ENCODE peak calls at places on chromosomes 4 and X, in eight cellular contexts. H is RWPE1, C is A549, T is gastrocnemius medialis, M is hepatocyte, X is ovary, G is WTC11, K is GM06990. D is an unnamed sample.

GRCh38 chrX:68429216-68429615 is 4.1 kb downstream of the OPHN1 start:
- DNase-seq in H (no peak), C (no peak), T (no peak), M (no peak), X (no peak), G (no peak), K (no peak), D (no peak)

GRCh38 chrX:47093248-47093647 is 15.0 kb downstream of the RGN start:
- DNase-seq in H (peak; percentile 23), C (peak; percentile 35), T (no peak), M (peak; percentile 50), X (no peak), G (no peak), K (no peak), D (no peak)

GRCh38 chr4:96305030-96305429 is 465.1 kb downstream of the PDHA2 start:
- DNase-seq in H (no peak), C (no peak), T (no peak), M (peak; percentile 11), X (no peak), G (no peak), K (no peak), D (no peak)

GRCh38 chr4:132642196-132642817 is 506.8 kb upstream of the PCDH10 start:
- DNase-seq in H (peak; percentile 38), C (peak; percentile 12), T (no peak), M (peak; percentile 67), X (no peak), G (peak; percentile 36), K (no peak), D (peak; percentile 26)

GRCh38 chrX:67613366-67613765 is 69.5 kb downstream of the AR start:
- DNase-seq in H (no peak), C (no peak), T (no peak), M (no peak), X (no peak), G (no peak), K (no peak), D (no peak)

GRCh38 chrX:118360429-118361125 is 14.7 kb downstream of the WDR44 start:
- DNase-seq in H (peak; percentile 1), C (no peak), T (no peak), M (no peak), X (no peak), G (no peak), K (no peak), D (no peak)

GRCh38 chr4:20641971-20642370 is 58.3 kb upstream of the PACRGL start:
- DNase-seq in H (no peak), C (no peak), T (no peak), M (no peak), X (no peak), G (no peak), K (no peak), D (no peak)

GRCh38 chr4:123866796-123867195 is 470.2 kb downstream of the SPRY1 start:
- DNase-seq in H (no peak), C (no peak), T (no peak), M (no peak), X (no peak), G (no peak), K (no peak), D (no peak)

GRCh38 chrX:133880032-133880443 is 105.4 kb downstream of the GPC3 start:
- DNase-seq in H (no peak), C (no peak), T (no peak), M (no peak), X (no peak), G (no peak), K (peak; percentile 11), D (no peak)

GRCh38 chr4:60805500-60806313 is 394.4 kb upstream of the ADGRL3 start:
- DNase-seq in H (peak; percentile 7), C (no peak), T (no peak), M (peak; percentile 48), X (no peak), G (no peak), K (no peak), D (peak; percentile 4)

GRCh38 chrX:45851434-45851991 is 650.8 kb upstream of the DIPK2B start:
- DNase-seq in H (peak; percentile 41), C (peak; percentile 50), T (no peak), M (peak; percentile 61), X (peak; percentile 46), G (peak; percentile 66), K (no peak), D (peak; percentile 9)

GRCh38 chrX:45850775-45851433 is 650.2 kb upstream of the DIPK2B start:
- DNase-seq in H (no peak), C (peak; percentile 15), T (no peak), M (peak; percentile 50), X (peak; percentile 28), G (peak; percentile 28), K (no peak), D (peak; percentile 11)

GRCh38 chrX:45850197-45850774 is 649.6 kb upstream of the DIPK2B start:
- DNase-seq in H (no peak), C (no peak), T (no peak), M (peak; percentile 17), X (peak; percentile 16), G (peak; percentile 14), K (no peak), D (peak; percentile 8)

GRCh38 chrX:45847966-45848365 is 647.3 kb upstream of the DIPK2B start:
- DNase-seq in H (no peak), C (no peak), T (no peak), M (no peak), X (no peak), G (no peak), K (no peak), D (no peak)

DNA sequence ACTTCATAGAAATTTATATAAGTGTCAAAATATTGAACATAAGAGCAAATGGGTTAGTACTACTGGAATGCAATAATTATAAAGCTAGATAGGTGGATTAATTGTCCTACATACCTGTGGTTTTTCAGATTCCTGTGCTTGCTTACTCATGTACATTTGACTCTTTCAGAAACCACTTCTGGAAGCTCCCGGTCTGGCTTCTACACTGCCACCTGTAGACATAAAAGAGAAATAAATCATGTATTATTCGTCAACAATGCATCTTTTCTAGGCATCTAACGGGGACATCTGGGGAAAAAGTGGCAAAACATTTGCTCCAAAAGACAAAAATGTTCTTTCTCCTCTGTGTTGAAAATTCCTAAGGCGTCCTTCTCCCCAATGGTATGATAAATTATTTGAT is 648.6 kb upstream of the DIPK2B start:
- DNase-seq in H (peak; percentile 51), C (peak; percentile 43), T (no peak), M (peak; percentile 50), X (no peak), G (no peak), K (no peak), D (peak; percentile 25)
- TF ChIP-seq CTCF in H (peak; percentile 43), C (peak; percentile 51), T (peak; percentile 24), M (peak; percentile 38), X (no peak), G (no peak), K (peak; percentile 33), D (peak; percentile 27)

GRCh38 chrX:29797156-29797555 is 418.2 kb upstream of the MAGEB2 start:
- DNase-seq in H (no peak), C (no peak), T (no peak), M (no peak), X (no peak), G (no peak), K (no peak), D (no peak)

GRCh38 chrX:29787666-29788065 is 427.7 kb upstream of the MAGEB2 start:
- DNase-seq in H (no peak), C (no peak), T (no peak), M (no peak), X (no peak), G (no peak), K (no peak), D (no peak)

GRCh38 chrX:29788991-29789699 is 426.2 kb upstream of the MAGEB2 start:
- DNase-seq in H (no peak), C (no peak), T (no peak), M (no peak), X (no peak), G (no peak), K (no peak), D (no peak)

GRCh38 chrX:29792335-29792734 is 423.0 kb upstream of the MAGEB2 start:
- DNase-seq in H (no peak), C (no peak), T (no peak), M (no peak), X (no peak), G (no peak), K (no peak), D (no peak)
- TF ChIP-seq CTCF in H (no peak), C (no peak), T (no peak), M (no peak), X (no peak), G (no peak), K (no peak), D (no peak)

DNA sequence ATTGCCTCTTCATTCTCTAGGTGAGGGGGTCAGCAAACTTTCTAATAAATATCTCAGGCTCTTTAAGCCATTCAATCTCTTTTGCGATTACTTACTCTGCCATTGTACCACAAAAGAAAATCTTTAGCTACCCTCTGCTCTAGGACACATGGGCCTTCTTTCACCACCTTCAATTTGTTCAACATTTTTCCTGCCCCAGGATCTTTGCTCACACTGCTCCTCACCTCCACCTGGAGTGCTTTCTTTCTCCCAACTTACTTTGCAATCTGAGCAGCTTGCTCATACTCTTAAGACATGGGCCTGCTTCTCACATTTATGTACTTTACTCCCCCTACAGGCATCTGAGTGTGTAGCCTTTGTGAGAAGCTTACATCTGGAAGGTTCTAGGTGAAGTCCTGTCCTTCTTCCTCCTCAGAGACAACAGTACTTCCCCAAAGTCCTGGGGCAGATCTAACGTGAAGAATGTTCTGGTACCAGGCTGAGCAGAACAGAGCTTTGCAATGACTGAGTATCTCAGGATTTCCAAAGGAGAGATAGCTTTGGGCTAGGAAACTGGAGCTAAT is 55.0 kb upstream of the PRDM5 start:
- DNase-seq in H (peak; percentile 29), C (peak; percentile 7), T (no peak), M (peak; percentile 54), X (no peak), G (peak; percentile 14), K (no peak), D (peak; percentile 20)
- TF ChIP-seq CTCF in H (peak; percentile 44), C (peak; percentile 17), T (no peak), M (peak; percentile 31), X (no peak), G (peak; percentile 20), K (peak; percentile 70), D (peak; percentile 31)

GRCh38 chr4:153764611-153765368 is 5.0 kb upstream of the RNF175 start:
- DNase-seq in H (no peak), C (no peak), T (no peak), M (no peak), X (no peak), G (no peak), K (no peak), D (no peak)

GRCh38 chr4:153766758-153767157 is 6.9 kb upstream of the RNF175 start:
- DNase-seq in H (no peak), C (no peak), T (no peak), M (no peak), X (no peak), G (no peak), K (no peak), D (no peak)

GRCh38 chr4:153759407-153760226 is at the start of gene RNF175:
- DNase-seq in H (no peak), C (no peak), T (no peak), M (peak; percentile 40), X (no peak), G (peak; percentile 51), K (no peak), D (no peak)

GRCh38 chr4:153765836-153766235 is 6.0 kb upstream of the RNF175 start:
- DNase-seq in H (no peak), C (no peak), T (no peak), M (no peak), X (no peak), G (no peak), K (no peak), D (no peak)

DNA sequence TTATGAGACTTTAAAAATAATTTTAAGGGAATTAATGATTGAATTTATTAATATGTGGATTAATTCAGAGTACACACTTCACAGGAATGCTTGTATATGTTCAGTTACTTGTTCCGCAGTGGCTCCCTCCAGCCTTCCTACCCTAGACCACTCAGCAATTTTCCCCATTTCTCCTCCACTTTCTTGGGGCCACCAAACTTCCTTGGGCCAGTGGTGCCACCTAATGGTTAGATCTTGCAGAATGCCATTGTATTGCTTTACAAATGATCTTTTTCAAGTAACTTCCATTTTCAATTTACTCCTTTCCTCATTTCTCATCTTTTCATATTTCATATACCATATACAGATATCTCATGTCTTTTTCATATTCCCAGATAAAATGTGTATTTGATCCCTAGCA is 3.6 kb upstream of the RNF175 start:
- DNase-seq in H (peak; percentile 14), C (no peak), T (no peak), M (no peak), X (no peak), G (peak; percentile 47), K (no peak), D (no peak)
- TF ChIP-seq CTCF in H (peak; percentile 32), C (no peak), T (no peak), M (peak; percentile 15), X (no peak), G (peak; percentile 45), K (peak; percentile 35), D (no peak)